ENCODE peak calls at places on chromosomes 16 and 17, in six cellular contexts. N is fibroblast of mammary gland, I is GM12878, V is BE2C, T is choroid plexus epithelial cell, B is HCT116. E is an unnamed sample.

GRCh38 chr17:65550075-65550635 is 11.3 kb downstream of the AXIN2 start:
- DNase-seq in N (no peak), I (no peak), V (no peak), T (no peak), B (no peak), E (no peak)

GRCh38 chr17:46732754-46733398 is 85.6 kb downstream of the WNT3 start:
- DNase-seq in N (no peak), I (no peak), V (no peak), T (peak), B (no peak), E (no peak)

GRCh38 chr17:50211249-50212120 is 10.1 kb upstream of the COL1A1 start:
- DNase-seq in N (peak), I (no peak), V (no peak), T (no peak), B (no peak), E (peak)

GRCh38 chr17:39928868-39929651 is 1.5 kb downstream of the LRRC3C start:
- DNase-seq in N (peak), I (no peak), V (no peak), T (peak), B (peak), E (peak)

GRCh38 chr16:89193021-89193575 is 7.2 kb downstream of the SLC22A31 start:
- DNase-seq in N (peak), I (no peak), V (peak), T (no peak), B (peak), E (no peak)

GRCh38 chr16:83113317-83113716 is 486.5 kb downstream of the CDH13 start:
- DNase-seq in N (peak), I (no peak), V (no peak), T (peak), B (no peak), E (peak)

GRCh38 chr16:59593256-59593655 is 859.1 kb upstream of the GOT2 start:
- DNase-seq in N (peak), I (no peak), V (no peak), T (peak), B (no peak), E (peak)

GRCh38 chr17:63573634-63574033 is 23.4 kb downstream of the DCAF7 start:
- DNase-seq in N (peak), I (no peak), V (peak), T (no peak), B (no peak), E (no peak)

GRCh38 chr16:78058165-78058564 is 35.8 kb downstream of the CLEC3A start:
- DNase-seq in N (no peak), I (no peak), V (no peak), T (no peak), B (no peak), E (no peak)

GRCh38 chr16:28623172-28623711 is 13.4 kb upstream of the SULT1A1 start:
- DNase-seq in N (no peak), I (no peak), V (no peak), T (peak), B (peak), E (no peak)

GRCh38 chr16:84899414-84899813 is 79.6 kb downstream of the CRISPLD2 start:
- DNase-seq in N (no peak), I (no peak), V (no peak), T (no peak), B (no peak), E (no peak)

GRCh38 chr17:64084086-64084939 is 45.6 kb downstream of the ERN1 start:
- DNase-seq in N (peak), I (no peak), V (no peak), T (no peak), B (no peak), E (peak)

GRCh38 chr17:55114283-55114682 is 145.7 kb downstream of the STXBP4 start:
- DNase-seq in N (no peak), I (no peak), V (no peak), T (no peak), B (no peak), E (no peak)

GRCh38 chr16:72927199-72928088 is 120.5 kb downstream of the ZFHX3 start:
- DNase-seq in N (peak), I (no peak), V (peak), T (peak), B (no peak), E (peak)

GRCh38 chr16:19196871-19197270 is 28.8 kb downstream of the SYT17 start:
- DNase-seq in N (no peak), I (no peak), V (no peak), T (peak), B (no peak), E (no peak)

GRCh38 chr17:75267403-75268232 is 3.4 kb downstream of the MIF4GD start:
- DNase-seq in N (no peak), I (no peak), V (peak), T (no peak), B (no peak), E (no peak)

GRCh38 chr16:20409398-20410152 is at the start of gene ACSM5:
- DNase-seq in N (peak), I (no peak), V (no peak), T (no peak), B (no peak), E (no peak)

GRCh38 chr17:76371656-76372628 is 12.5 kb upstream of the SPHK1 start:
- DNase-seq in N (peak), I (no peak), V (no peak), T (peak), B (no peak), E (peak)

GRCh38 chr17:76367647-76368046 is 13.9 kb upstream of the PRPSAP1 start:
- DNase-seq in N (no peak), I (no peak), V (no peak), T (no peak), B (no peak), E (no peak)

GRCh38 chr17:76369804-76370203 is 14.6 kb upstream of the SPHK1 start:
- DNase-seq in N (peak), I (no peak), V (peak), T (no peak), B (no peak), E (no peak)

GRCh38 chr17:76368545-76368944 is 14.8 kb upstream of the PRPSAP1 start:
- DNase-seq in N (peak), I (no peak), V (peak), T (peak), B (no peak), E (peak)

GRCh38 chr17:76370261-76370993 is 14.0 kb upstream of the SPHK1 start:
- DNase-seq in N (peak), I (no peak), V (peak), T (peak), B (no peak), E (peak)
- TF ChIP-seq CTCF in N (peak), I (no peak), V (peak), T (peak), B (peak), E (peak)

GRCh38 chr17:34051046-34051445 is 204.0 kb upstream of the CCL2 start:
- DNase-seq in N (no peak), I (no peak), V (no peak), T (no peak), B (no peak), E (no peak)
- H3K4me3 ChIP-seq in N (no peak), I (no peak), V (no peak), T (no peak), B (no peak), E (no peak)

GRCh38 chr16:2854700-2855309 is 3.2 kb downstream of the PRSS22 start:
- DNase-seq in N (peak), I (no peak), V (no peak), T (no peak), B (no peak), E (no peak)
- TF ChIP-seq CTCF in N (peak), I (peak), V (peak), T (peak), B (peak), E (peak)

DNA sequence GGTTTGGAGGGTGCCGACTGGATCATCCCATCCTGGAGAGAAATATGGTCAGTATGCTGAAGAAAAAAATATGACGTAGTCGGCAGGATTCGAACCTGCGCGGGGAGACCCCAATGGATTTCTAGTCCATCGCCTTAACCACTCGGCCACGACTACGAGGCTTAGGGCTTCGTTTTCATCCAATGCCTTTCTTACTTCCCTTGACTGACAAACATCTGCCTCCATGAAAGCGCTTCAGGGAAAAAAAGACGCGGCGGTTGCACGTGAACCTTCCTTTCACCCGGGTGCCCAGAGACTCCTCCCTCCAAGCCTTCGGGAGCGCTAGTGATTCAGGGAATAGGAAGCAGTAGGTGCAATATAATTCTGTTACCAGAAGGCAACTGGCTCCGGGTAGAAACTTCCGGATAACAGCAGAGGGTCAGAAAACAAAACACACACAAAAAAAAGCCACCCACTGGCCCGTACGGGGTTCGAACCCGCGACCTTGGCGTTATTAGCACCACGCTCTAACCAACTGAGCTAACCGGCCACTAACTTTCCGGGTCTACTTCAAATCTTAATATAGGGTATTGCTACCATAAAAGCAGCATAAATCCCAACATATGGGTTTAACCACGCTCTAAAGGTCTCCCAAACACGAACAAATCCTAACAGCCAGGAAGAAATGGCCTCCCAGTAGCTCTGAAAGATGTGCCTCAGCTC is 16.3 kb upstream of the AURKB start:
- DNase-seq in N (peak), I (peak), V (peak), T (peak), B (peak), E (peak)
- H3K4me3 ChIP-seq in N (peak), I (peak), V (peak), T (peak), B (no peak), E (peak)

GRCh38 chr17:17505610-17506171 is 9.5 kb upstream of the RASD1 start:
- DNase-seq in N (no peak), I (no peak), V (no peak), T (no peak), B (no peak), E (no peak)
- TF ChIP-seq CTCF in N (no peak), I (no peak), V (no peak), T (no peak), B (no peak), E (no peak)